ENCODE peak calls at places on chromosomes 2 and 18, in five cellular contexts. I, O, B, A and F are unnamed samples.
A peak's percentile ranks its signal among the peaks of the same experiment; 100 is the strongest.

GRCh38 chr2:62595468-62595867 is 89.5 kb upstream of the TMEM17 start:
- DNase-seq in I (no peak), O (no peak), B (no peak), A (no peak), F (no peak)

GRCh38 chr2:197500503-197501179 is 462 bp downstream of the HSPE1 start:
- DNase-seq in I (peak; percentile 7), O (peak; percentile 24), B (peak; percentile 23), A (no peak), F (no peak)

GRCh38 chr18:832085-832681 is 20.1 kb upstream of the YES1 start:
- DNase-seq in I (peak; percentile 67), O (peak; percentile 37), B (no peak), A (peak; percentile 43), F (peak; percentile 47)

GRCh38 chr2:215514516-215514915 is 78.6 kb upstream of the FN1 start:
- DNase-seq in I (no peak), O (no peak), B (no peak), A (no peak), F (no peak)

GRCh38 chr2:227464851-227465250 is 7.1 kb upstream of the AGFG1 start:
- DNase-seq in I (no peak), O (no peak), B (no peak), A (no peak), F (no peak)

GRCh38 chr2:88627856-88628568 is 748 bp upstream of the EIF2AK3 start:
- DNase-seq in I (peak; percentile 95), O (peak; percentile 98), B (peak; percentile 63), A (peak; percentile 98), F (peak; percentile 71)

GRCh38 chr2:56034258-56034657 is 110.7 kb upstream of the EFEMP1 start:
- DNase-seq in I (no peak), O (no peak), B (no peak), A (no peak), F (no peak)

GRCh38 chr2:121567957-121568409 is 37.3 kb downstream of the RNU4ATAC start:
- DNase-seq in I (peak; percentile 15), O (peak; percentile 34), B (no peak), A (no peak), F (no peak)

GRCh38 chr2:9775351-9775750 is 67.9 kb upstream of the TAF1B start:
- DNase-seq in I (no peak), O (no peak), B (no peak), A (no peak), F (no peak)

GRCh38 chr2:107663632-107664031 is 163.1 kb upstream of the RGPD4 start:
- DNase-seq in I (no peak), O (no peak), B (no peak), A (no peak), F (no peak)

GRCh38 chr2:217749009-217749408 is 253.8 kb downstream of the TNS1 start:
- DNase-seq in I (no peak), O (no peak), B (no peak), A (no peak), F (no peak)

GRCh38 chr2:70145851-70146739 is 44.7 kb downstream of the C2orf42 start:
- DNase-seq in I (no peak), O (no peak), B (peak; percentile 48), A (no peak), F (no peak)

GRCh38 chr2:20674974-20675679 is 8.2 kb downstream of the GDF7 start:
- DNase-seq in I (peak; percentile 51), O (peak; percentile 89), B (peak; percentile 12), A (no peak), F (peak; percentile 37)

GRCh38 chr18:22494771-22495170 is 77.1 kb upstream of the CTAGE1 start:
- DNase-seq in I (no peak), O (peak; percentile 77), B (no peak), A (no peak), F (no peak)

GRCh38 chr18:62767321-62767720 is 52.0 kb downstream of the PHLPP1 start:
- DNase-seq in I (no peak), O (peak; percentile 50), B (no peak), A (no peak), F (no peak)

GRCh38 chr18:49612515-49613033 is 50.7 kb downstream of the LIPG start:
- DNase-seq in I (no peak), O (no peak), B (peak; percentile 44), A (no peak), F (no peak)

GRCh38 chr2:187345338-187345737 is 102.7 kb downstream of the CALCRL start:
- DNase-seq in I (no peak), O (no peak), B (no peak), A (no peak), F (no peak)

GRCh38 chr18:23943104-23943503 is 71.5 kb upstream of the TTC39C start:
- DNase-seq in I (no peak), O (no peak), B (peak; percentile 72), A (no peak), F (no peak)

GRCh38 chr2:218233543-218233942 is 16.6 kb downstream of the ARPC2 start:
- DNase-seq in I (no peak), O (no peak), B (no peak), A (no peak), F (no peak)

GRCh38 chr2:10947005-10947440 is 35.3 kb downstream of the KCNF1 start:
- DNase-seq in I (no peak), O (peak; percentile 40), B (no peak), A (no peak), F (no peak)

GRCh38 chr2:64654993-64655666 is 1.4 kb upstream of the SERTAD2 start:
- DNase-seq in I (peak; percentile 46), O (peak; percentile 46), B (no peak), A (peak; percentile 45), F (no peak)

GRCh38 chr2:205811387-205811786 is 129.1 kb downstream of the NRP2 start:
- DNase-seq in I (no peak), O (peak; percentile 14), B (no peak), A (no peak), F (no peak)

GRCh38 chr2:168661404-168661869 is 141.0 kb upstream of the NOSTRIN start:
- DNase-seq in I (no peak), O (no peak), B (no peak), A (no peak), F (no peak)

GRCh38 chr2:214830794-214831346 is 21.4 kb upstream of the BARD1 start:
- DNase-seq in I (peak; percentile 28), O (peak; percentile 60), B (no peak), A (peak; percentile 26), F (no peak)

GRCh38 chr18:46448347-46448746 is 208.7 kb downstream of the LOXHD1 start:
- DNase-seq in I (no peak), O (no peak), B (no peak), A (no peak), F (no peak)

GRCh38 chr18:3153107-3153704 is 66.6 kb downstream of the MYOM1 start:
- DNase-seq in I (no peak), O (peak; percentile 80), B (no peak), A (no peak), F (no peak)

GRCh38 chr2:10097352-10098148 is 17.3 kb upstream of the CYS1 start:
- DNase-seq in I (peak; percentile 86), O (peak; percentile 59), B (peak; percentile 70), A (peak; percentile 70), F (peak; percentile 75)

GRCh38 chr2:54867457-54867856 is 144.0 kb downstream of the EML6 start:
- DNase-seq in I (no peak), O (no peak), B (no peak), A (no peak), F (no peak)

GRCh38 chr2:26279886-26280285 is 35.1 kb downstream of the HADHB start:
- DNase-seq in I (no peak), O (no peak), B (no peak), A (no peak), F (no peak)

GRCh38 chr2:26284132-26284531 is 39.4 kb downstream of the HADHB start:
- DNase-seq in I (no peak), O (peak; percentile 59), B (no peak), A (no peak), F (no peak)

GRCh38 chr2:26283606-26284005 is 38.9 kb downstream of the HADHB start:
- DNase-seq in I (no peak), O (no peak), B (no peak), A (no peak), F (no peak)

GRCh38 chr2:26285931-26286330 is 41.2 kb downstream of the HADHB start:
- DNase-seq in I (no peak), O (no peak), B (no peak), A (no peak), F (no peak)

GRCh38 chr2:26281226-26281625 is 36.5 kb downstream of the HADHB start:
- DNase-seq in I (no peak), O (no peak), B (no peak), A (no peak), F (no peak)
- TF ChIP-seq CTCF in I (no peak), O (no peak), B (no peak), A (no peak), F (no peak)

GRCh38 chr2:200476836-200477235 is 33.0 kb downstream of the KCTD18 start:
- DNase-seq in I (no peak), O (no peak), B (no peak), A (no peak), F (no peak)
- TF ChIP-seq CTCF in I (no peak), O (no peak), B (no peak), A (no peak), F (no peak)

DNA sequence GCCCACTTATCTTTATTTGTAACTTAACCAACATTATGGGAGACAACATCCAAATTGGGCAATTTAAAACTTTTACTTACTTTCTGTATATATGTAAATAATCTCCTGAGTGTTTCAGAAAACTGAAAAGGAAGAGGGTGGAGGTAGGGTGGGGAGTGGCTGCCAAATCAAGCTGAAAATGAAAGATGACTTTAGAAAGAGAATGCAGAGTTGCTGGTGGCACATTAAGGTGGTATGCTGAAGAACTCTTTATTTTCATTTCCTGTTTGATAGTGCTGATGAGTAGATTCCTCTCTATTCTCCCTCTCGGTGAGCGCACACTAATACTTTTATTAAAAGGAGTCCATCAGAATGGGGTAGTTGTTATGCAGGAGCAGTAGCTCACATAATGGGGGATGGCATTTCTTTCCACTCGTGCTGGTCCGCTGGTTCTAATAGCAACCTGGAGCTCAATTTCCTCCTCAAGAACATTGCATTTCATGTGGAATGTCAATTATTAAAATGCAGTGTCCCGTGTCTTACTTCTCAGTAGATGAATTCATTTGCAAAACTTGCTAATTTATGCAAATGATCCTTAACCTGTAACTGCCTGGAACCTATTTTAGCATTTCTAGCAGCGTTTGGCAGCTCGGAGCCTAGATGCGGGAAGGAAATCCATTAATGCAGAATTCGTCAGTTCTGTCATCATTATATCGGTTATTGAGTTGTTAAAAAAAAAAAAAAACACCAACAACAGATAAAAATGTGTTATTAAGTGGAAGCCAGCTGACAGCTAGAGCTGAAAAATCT is 466.9 kb upstream of the HNRNPA3 start:
- DNase-seq in I (no peak), O (no peak), B (no peak), A (no peak), F (no peak)
- TF ChIP-seq CTCF in I (no peak), O (no peak), B (no peak), A (no peak), F (no peak)

GRCh38 chr2:212864186-212864585 is 287.2 kb downstream of the IKZF2 start:
- DNase-seq in I (no peak), O (no peak), B (no peak), A (no peak), F (no peak)

GRCh38 chr2:212858496-212858895 is 292.9 kb downstream of the IKZF2 start:
- DNase-seq in I (no peak), O (peak; percentile 9), B (no peak), A (no peak), F (no peak)

DNA sequence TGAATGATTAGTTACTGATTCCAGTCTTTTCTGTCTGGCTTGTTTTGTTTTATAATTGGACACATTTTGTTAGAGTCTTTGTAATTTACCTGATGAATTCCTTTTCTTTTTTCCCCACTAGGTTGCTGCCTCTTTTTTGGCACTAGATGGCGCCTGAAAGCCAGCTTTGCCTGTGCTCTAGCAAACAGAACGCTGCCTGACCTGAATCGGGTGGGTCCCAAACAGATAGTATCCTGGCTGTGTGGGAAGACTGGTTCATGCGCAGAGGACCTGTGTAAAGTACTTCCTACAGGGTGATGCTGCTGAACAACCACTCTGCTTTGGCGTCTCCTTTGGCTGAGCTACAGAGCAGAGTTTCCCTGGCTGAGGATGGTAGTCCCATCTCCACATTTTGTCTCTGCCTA is 288.2 kb downstream of the IKZF2 start:
- DNase-seq in I (peak; percentile 18), O (peak; percentile 70), B (no peak), A (peak; percentile 59), F (peak; percentile 6)
- TF ChIP-seq CTCF in I (peak; percentile 33), O (peak; percentile 69), B (peak; percentile 53), A (peak; percentile 40), F (peak; percentile 28)